ENCODE peak calls at places on chromosomes 16 and 17, in four cellular contexts. N is effector memory CD8-positive, alpha-beta T cell; B is HTR-8/SVneo; P is T-helper 2 cell treated with Interferon-gamma antibody and Interleukin-4, amounts not matched to agents 5 μg/mL and 100 μg/mL, for 36 hours. M is an unnamed sample.

GRCh38 chr17:78734841-78735641 is 47.0 kb downstream of the CYTH1 start:
- DNase-seq in N (no peak), B (no peak), P (no peak), M (no peak)

GRCh38 chr16:30637952-30638351 is 12.8 kb upstream of the PRR14 start:
- DNase-seq in N (no peak), B (no peak), P (no peak), M (no peak)

GRCh38 chr17:9842057-9842758 is 16.5 kb downstream of the GLP2R start:
- DNase-seq in N (no peak), B (no peak), P (no peak), M (no peak)

GRCh38 chr17:8126306-8127066 is 2.6 kb upstream of the HES7 start:
- DNase-seq in N (no peak), B (no peak), P (peak; percentile 57), M (peak; percentile 37)

GRCh38 chr16:85158702-85159225 is 46.5 kb upstream of the CIBAR2 start:
- DNase-seq in N (no peak), B (no peak), P (no peak), M (no peak)

GRCh38 chr16:50810241-50810965 is 68.5 kb downstream of the CYLD start:
- DNase-seq in N (no peak), B (no peak), P (no peak), M (no peak)

GRCh38 chr17:15406081-15406480 is 61.3 kb downstream of the CDRT4 start:
- DNase-seq in N (no peak), B (peak; percentile 67), P (no peak), M (no peak)

GRCh38 chr17:49203796-49204195 is 6.6 kb downstream of the GNGT2 start:
- DNase-seq in N (no peak), B (no peak), P (no peak), M (no peak)

GRCh38 chr16:74695450-74696422 is 4.9 kb downstream of the MLKL start:
- DNase-seq in N (peak; percentile 50), B (peak; percentile 99), P (peak; percentile 72), M (peak; percentile 59)

GRCh38 chr16:84926462-84926861 is 84.9 kb downstream of the ZDHHC7 start:
- DNase-seq in N (no peak), B (no peak), P (no peak), M (no peak)

GRCh38 chr16:57579361-57579665 is 36.9 kb downstream of the ADGRG5 start:
- DNase-seq in N (no peak), B (no peak), P (no peak), M (no peak)

GRCh38 chr17:17239832-17240231 is 2.9 kb upstream of the FLCN start:
- DNase-seq in N (no peak), B (no peak), P (no peak), M (no peak)

GRCh38 chr16:84423416-84423837 is 55.1 kb downstream of the ATP2C2 start:
- DNase-seq in N (no peak), B (no peak), P (no peak), M (no peak)

GRCh38 chr17:61179316-61179715 is 220.3 kb upstream of the TBX2 start:
- DNase-seq in N (no peak), B (no peak), P (no peak), M (no peak)

GRCh38 chr16:72317378-72317777 is 145.4 kb upstream of the PMFBP1 start:
- DNase-seq in N (no peak), B (no peak), P (no peak), M (no peak)

GRCh38 chr17:81651692-81652091 is 4.7 kb downstream of the PDE6G start:
- DNase-seq in N (no peak), B (peak; percentile 91), P (no peak), M (no peak)

GRCh38 chr16:55502801-55503366 is 6.0 kb upstream of the LPCAT2 start:
- DNase-seq in N (no peak), B (peak; percentile 78), P (no peak), M (no peak)